ENCODE peak calls at places on chromosome 1, in four cellular contexts. K, Y, N and I are unnamed samples.

GRCh38 chr1:184160236-184160635 is 108.7 kb downstream of the TSEN15 start:
- DNase-seq in N (no peak), Y (peak), K (peak), I (peak)

GRCh38 chr1:223487514-223488259 is 94.5 kb downstream of the CCDC185 start:
- DNase-seq in K (no peak), Y (no peak), N (no peak), I (no peak)

GRCh38 chr1:1827089-1827433 is 48.8 kb upstream of the NADK start:
- DNase-seq in Y (no peak), K (peak), N (no peak), I (no peak)

GRCh38 chr1:111745670-111746613 is 6.7 kb upstream of the INKA2 start:
- DNase-seq in N (no peak), Y (no peak), K (peak), I (peak)

GRCh38 chr1:184143449-184143848 is 91.9 kb downstream of the TSEN15 start:
- DNase-seq in K (peak), Y (peak), N (no peak), I (no peak)

GRCh38 chr1:15919316-15919715 is 56.6 kb downstream of the ZBTB17 start:
- DNase-seq in Y (peak), K (peak), N (peak), I (peak)

GRCh38 chr1:166166701-166167394 is at the start of gene FAM78B:
- DNase-seq in N (peak), K (peak), Y (peak), I (peak)

GRCh38 chr1:53512807-53513755 is 53.9 kb downstream of the DMRTB1 start:
- DNase-seq in Y (peak), K (no peak), N (no peak), I (no peak)

GRCh38 chr1:2050793-2051682 is 827 bp downstream of the PRKCZ start:
- DNase-seq in K (no peak), Y (no peak), N (no peak), I (no peak)

GRCh38 chr1:225849905-225850304 is 32.3 kb downstream of the TMEM63A start:
- DNase-seq in K (no peak), N (peak), Y (no peak), I (no peak)

GRCh38 chr1:27203946-27204345 is 30.5 kb upstream of the WDTC1 start:
- DNase-seq in K (peak), Y (peak), N (no peak), I (no peak)

GRCh38 chr1:213651077-213651476 is 336.7 kb upstream of the PROX1 start:
- DNase-seq in N (no peak), K (no peak), Y (no peak), I (no peak)

GRCh38 chr1:115648717-115649691 is 7.2 kb downstream of the VANGL1 start:
- DNase-seq in Y (peak), K (peak), N (peak), I (peak)

GRCh38 chr1:11784993-11785769 is 20.6 kb downstream of the MTHFR start:
- DNase-seq in N (peak), Y (peak), K (peak), I (peak)
- H3K4me3 ChIP-seq in N (no peak), Y (no peak), K (peak), I (peak)

DNA sequence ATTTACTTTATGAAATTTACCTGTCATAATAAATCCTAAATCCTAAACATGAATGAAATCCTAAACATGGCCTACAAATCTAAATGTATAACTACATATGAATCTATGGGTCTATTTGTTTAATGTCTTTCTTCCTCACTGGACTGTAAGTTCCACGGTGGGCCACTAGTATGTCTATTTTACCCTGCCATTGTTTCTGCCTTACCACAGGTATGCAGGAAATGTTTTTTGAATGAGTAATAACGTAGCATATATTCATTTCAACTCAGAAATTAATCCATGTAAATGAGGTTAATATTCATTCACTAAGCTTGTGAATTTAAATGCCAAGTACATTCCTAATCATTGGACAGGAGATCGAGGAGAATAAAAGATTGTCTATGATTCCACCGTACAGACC is 35.3 kb downstream of the B3GALNT2 start:
- DNase-seq in N (no peak), K (peak), Y (peak), I (peak)
- H3K4me3 ChIP-seq in N (no peak), K (no peak), Y (no peak), I (no peak)

GRCh38 chr1:235735630-235736029 is 86.0 kb upstream of the GNG4 start:
- DNase-seq in N (no peak), Y (peak), K (peak), I (peak)

GRCh38 chr1:235734335-235734734 is 84.8 kb upstream of the GNG4 start:
- DNase-seq in Y (no peak), N (no peak), K (no peak), I (no peak)

GRCh38 chr1:235737751-235738150 is 88.2 kb upstream of the GNG4 start:
- DNase-seq in Y (no peak), K (no peak), N (no peak), I (no peak)

GRCh38 chr1:235739124-235739523 is 89.5 kb upstream of the GNG4 start:
- DNase-seq in K (peak), Y (peak), N (no peak), I (peak)

GRCh38 chr1:235736263-235736662 is 86.7 kb upstream of the GNG4 start:
- DNase-seq in K (no peak), N (no peak), Y (no peak), I (no peak)
- H3K4me3 ChIP-seq in K (no peak), N (no peak), Y (no peak), I (no peak)

GRCh38 chr1:156123356-156124196 is 9.1 kb downstream of the LMNA start:
- DNase-seq in K (peak), N (peak), Y (peak), I (peak)
- H3K4me3 ChIP-seq in K (peak), N (peak), Y (peak), I (peak)